ENCODE peak calls at places on chromosomes 7 and 10, in four cellular contexts. One of them, this sample, is unnamed.

GRCh38 chr7:73387221-73387828 is 46.3 kb upstream of the FZD9 start:
- DNase-seq in SK-N-SH: no peak
- DNase-seq in HepG2: no peak
- DNase-seq in K562: no peak
- DNase-seq in this sample: no peak

GRCh38 chr10:4503076-4503475 is 322.9 kb upstream of the AKR1E2 start:
- DNase-seq in K562: no peak
- DNase-seq in SK-N-SH: no peak
- DNase-seq in HepG2: no peak
- DNase-seq in this sample: no peak

GRCh38 chr7:99514050-99514449 is 9.6 kb downstream of the ZKSCAN5 start:
- DNase-seq in K562: no peak
- DNase-seq in SK-N-SH: no peak
- DNase-seq in HepG2: no peak
- DNase-seq in this sample: no peak

GRCh38 chr10:116588995-116589394 is 1.8 kb upstream of the PNLIPRP1 start:
- DNase-seq in HepG2: no peak
- DNase-seq in SK-N-SH: no peak
- DNase-seq in K562: no peak
- DNase-seq in this sample: no peak

GRCh38 chr7:102302025-102302424 is 15.4 kb downstream of the SH2B2 start:
- DNase-seq in HepG2: no peak
- DNase-seq in SK-N-SH: no peak
- DNase-seq in K562: no peak
- DNase-seq in this sample: no peak

GRCh38 chr7:82313269-82313668 is 130.3 kb downstream of the CACNA2D1 start:
- DNase-seq in SK-N-SH: no peak
- DNase-seq in K562: no peak
- DNase-seq in HepG2: no peak
- DNase-seq in this sample: no peak

GRCh38 chr7:76047305-76047810 is 442 bp downstream of the STYXL1 start:
- DNase-seq in HepG2: no peak
- DNase-seq in K562: no peak
- DNase-seq in SK-N-SH: no peak
- DNase-seq in this sample: no peak

GRCh38 chr10:5890519-5890878 is 456 bp downstream of the FBH1 start:
- DNase-seq in K562: no peak
- DNase-seq in SK-N-SH: peak
- DNase-seq in HepG2: peak
- DNase-seq in this sample: no peak

GRCh38 chr10:101695404-101695732 is 398 bp upstream of the FBXW4 start:
- DNase-seq in K562: no peak
- DNase-seq in SK-N-SH: no peak
- DNase-seq in HepG2: no peak
- DNase-seq in this sample: no peak

GRCh38 chr10:7411671-7412481 is 1.0 kb upstream of the SFMBT2 start:
- DNase-seq in SK-N-SH: peak
- DNase-seq in K562: no peak
- DNase-seq in HepG2: no peak
- DNase-seq in this sample: no peak

GRCh38 chr7:45919947-45920542 is 1.0 kb downstream of the IGFBP3 start:
- DNase-seq in SK-N-SH: no peak
- DNase-seq in K562: no peak
- DNase-seq in HepG2: no peak
- DNase-seq in this sample: no peak

GRCh38 chr7:128091106-128091505 is 59.9 kb upstream of the LRRC4 start:
- DNase-seq in HepG2: no peak
- DNase-seq in SK-N-SH: no peak
- DNase-seq in K562: no peak
- DNase-seq in this sample: no peak

GRCh38 chr7:92608380-92609322 is 18.5 kb upstream of the FAM133B start:
- DNase-seq in SK-N-SH: no peak
- DNase-seq in HepG2: no peak
- DNase-seq in K562: peak
- DNase-seq in this sample: no peak

GRCh38 chr7:149196151-149196704 is 882 bp downstream of the ZNF282 start:
- DNase-seq in K562: peak
- DNase-seq in HepG2: no peak
- DNase-seq in SK-N-SH: peak
- DNase-seq in this sample: no peak

GRCh38 chr7:44587843-44588711 is 6.0 kb upstream of the TMED4 start:
- DNase-seq in K562: no peak
- DNase-seq in SK-N-SH: peak
- DNase-seq in HepG2: peak
- DNase-seq in this sample: peak

GRCh38 chr7:388961-389701 is 99.2 kb downstream of the FOXL3 start:
- DNase-seq in K562: no peak
- DNase-seq in HepG2: no peak
- DNase-seq in SK-N-SH: no peak
- DNase-seq in this sample: no peak

GRCh38 chr7:81618400-81619014 is 151.3 kb downstream of the HGF start:
- DNase-seq in K562: no peak
- DNase-seq in HepG2: peak
- DNase-seq in SK-N-SH: no peak
- DNase-seq in this sample: no peak

GRCh38 chr7:140325600-140325999 is 72.7 kb downstream of the SLC37A3 start:
- DNase-seq in K562: no peak
- DNase-seq in SK-N-SH: no peak
- DNase-seq in HepG2: no peak
- DNase-seq in this sample: no peak

GRCh38 chr10:79299397-79300370 is 47.6 kb upstream of the PPIF start:
- DNase-seq in SK-N-SH: no peak
- DNase-seq in K562: no peak
- DNase-seq in HepG2: no peak
- DNase-seq in this sample: no peak

GRCh38 chr10:110212119-110213006 is 5.0 kb downstream of the MXI1 start:
- DNase-seq in SK-N-SH: no peak
- DNase-seq in HepG2: no peak
- DNase-seq in K562: peak
- DNase-seq in this sample: no peak

GRCh38 chr10:133245439-133246235 is 8.0 kb downstream of the VENTX start:
- DNase-seq in HepG2: peak
- DNase-seq in K562: peak
- DNase-seq in SK-N-SH: no peak
- DNase-seq in this sample: no peak

GRCh38 chr10:43781480-43782361 is 133.0 kb upstream of the ZNF32 start:
- DNase-seq in HepG2: peak
- DNase-seq in K562: peak
- DNase-seq in SK-N-SH: peak
- DNase-seq in this sample: peak

GRCh38 chr7:117479480-117480224 is at the start of gene CFTR:
- DNase-seq in HepG2: no peak
- DNase-seq in K562: no peak
- DNase-seq in SK-N-SH: peak
- DNase-seq in this sample: no peak

GRCh38 chr10:28676297-28676967 is 889 bp upstream of the BAMBI start:
- DNase-seq in SK-N-SH: no peak
- DNase-seq in K562: no peak
- DNase-seq in HepG2: no peak
- DNase-seq in this sample: no peak

GRCh38 chr10:69335613-69336012 is 57.3 kb downstream of the HK1 start:
- DNase-seq in HepG2: no peak
- DNase-seq in K562: no peak
- DNase-seq in SK-N-SH: no peak
- DNase-seq in this sample: no peak

GRCh38 chr10:69338547-69339450 is 60.5 kb downstream of the HK1 start:
- DNase-seq in K562: no peak
- DNase-seq in SK-N-SH: peak
- DNase-seq in HepG2: no peak
- DNase-seq in this sample: no peak

GRCh38 chr10:69336952-69337311 is 58.6 kb downstream of the HK1 start:
- DNase-seq in HepG2: no peak
- DNase-seq in SK-N-SH: no peak
- DNase-seq in K562: no peak
- DNase-seq in this sample: no peak

GRCh38 chr10:69338133-69338456 is 59.8 kb downstream of the HK1 start:
- DNase-seq in K562: no peak
- DNase-seq in SK-N-SH: peak
- DNase-seq in HepG2: no peak
- DNase-seq in this sample: no peak

DNA sequence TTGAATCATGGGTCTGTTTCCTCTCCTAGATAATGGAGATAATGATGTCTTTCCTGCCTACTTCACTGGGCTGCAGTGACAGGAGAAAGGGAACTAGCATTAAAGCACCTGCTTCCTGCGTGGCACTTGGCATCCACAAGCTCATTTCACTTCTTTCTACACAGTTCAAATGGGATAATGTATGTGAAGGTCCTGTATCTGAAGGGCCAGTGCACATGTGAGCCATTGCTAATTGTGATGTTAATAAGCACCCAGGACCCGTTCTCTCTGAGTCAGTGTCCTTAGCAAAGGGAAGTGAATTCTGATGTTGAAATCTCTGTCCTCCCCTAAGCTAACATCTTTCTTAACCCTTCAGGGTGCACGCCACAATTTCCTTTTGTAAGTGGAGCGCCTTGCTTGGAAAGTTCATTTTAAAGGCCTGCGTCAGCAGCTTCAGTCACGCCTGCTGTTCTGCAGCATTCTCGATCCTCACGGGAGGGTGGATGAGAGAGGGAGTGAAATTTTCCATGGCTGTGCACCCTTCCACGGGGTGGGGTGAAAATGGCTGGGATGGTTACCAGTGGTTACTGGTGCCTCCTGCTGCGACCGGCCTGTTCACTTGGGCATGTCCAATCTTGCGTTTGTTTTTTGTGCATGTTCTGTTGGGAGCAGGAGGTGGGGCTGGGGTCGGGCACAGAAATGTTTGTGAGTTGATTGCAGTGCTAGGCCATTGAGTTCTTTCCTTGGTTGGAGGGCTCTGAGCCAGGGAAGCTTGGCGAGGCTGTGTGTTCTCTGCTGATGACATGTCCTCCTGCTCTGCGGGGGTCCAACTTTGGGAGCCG is 59.2 kb downstream of the HK1 start:
- DNase-seq in K562: no peak
- DNase-seq in SK-N-SH: peak
- DNase-seq in HepG2: no peak
- DNase-seq in this sample: no peak
- TF ChIP-seq JUND in K562: no peak
- TF ChIP-seq JUND in SK-N-SH: no peak
- TF ChIP-seq JUND in HepG2: no peak
- TF ChIP-seq JUND in this sample: no peak

GRCh38 chr7:2540133-2540532 is 15.2 kb downstream of the BRAT1 start:
- DNase-seq in HepG2: no peak
- DNase-seq in SK-N-SH: no peak
- DNase-seq in K562: no peak
- DNase-seq in this sample: no peak

GRCh38 chr7:2542011-2542923 is 13.1 kb downstream of the BRAT1 start:
- DNase-seq in SK-N-SH: peak
- DNase-seq in K562: no peak
- DNase-seq in HepG2: no peak
- DNase-seq in this sample: no peak

GRCh38 chr7:2540641-2541051 is 14.7 kb downstream of the BRAT1 start:
- DNase-seq in SK-N-SH: peak
- DNase-seq in HepG2: no peak
- DNase-seq in K562: no peak
- DNase-seq in this sample: no peak

GRCh38 chr7:2542924-2543871 is 12.1 kb downstream of the BRAT1 start:
- DNase-seq in SK-N-SH: peak
- DNase-seq in HepG2: no peak
- DNase-seq in K562: no peak
- DNase-seq in this sample: no peak

DNA sequence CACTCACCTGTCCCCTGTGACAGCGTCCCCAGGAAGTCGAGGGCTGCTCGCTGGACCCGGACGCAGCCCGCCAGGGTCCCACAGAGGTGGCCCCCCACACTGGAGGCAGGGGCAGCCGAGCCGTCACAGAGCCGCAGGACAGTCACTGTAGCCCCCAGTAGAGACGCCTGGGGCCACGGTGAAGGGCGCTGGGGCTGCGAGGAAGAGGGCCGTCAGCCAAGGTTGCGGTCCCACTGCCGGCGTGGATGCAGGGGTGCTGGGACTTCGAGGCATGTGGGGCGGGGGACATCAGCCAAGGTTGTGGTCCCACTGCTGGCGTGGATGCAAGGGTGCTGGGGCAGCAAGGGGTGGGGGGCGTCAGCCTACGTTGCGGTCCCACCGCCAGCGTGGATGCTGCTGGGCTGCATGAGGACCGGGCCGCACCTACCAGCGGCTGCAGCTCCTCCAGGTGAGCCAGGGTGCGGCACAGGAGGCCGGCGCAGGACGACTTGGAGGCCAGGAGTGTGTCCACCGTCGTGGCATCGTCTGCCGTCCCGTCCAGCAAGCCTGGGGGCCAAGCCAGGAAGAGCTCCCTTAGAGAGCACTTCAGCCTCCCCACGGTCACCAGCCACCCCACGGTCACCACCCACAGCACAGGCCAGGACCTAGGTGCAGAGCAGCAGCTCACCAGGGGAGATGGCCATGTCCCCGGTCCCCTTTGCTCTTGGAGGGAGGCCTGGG is 13.9 kb downstream of the BRAT1 start:
- DNase-seq in K562: no peak
- DNase-seq in HepG2: no peak
- DNase-seq in SK-N-SH: peak
- DNase-seq in this sample: no peak
- TF ChIP-seq FOXM1 in K562: no peak
- TF ChIP-seq FOXM1 in HepG2: no peak
- TF ChIP-seq FOXM1 in SK-N-SH: no peak
- TF ChIP-seq FOXM1 in this sample: no peak

DNA sequence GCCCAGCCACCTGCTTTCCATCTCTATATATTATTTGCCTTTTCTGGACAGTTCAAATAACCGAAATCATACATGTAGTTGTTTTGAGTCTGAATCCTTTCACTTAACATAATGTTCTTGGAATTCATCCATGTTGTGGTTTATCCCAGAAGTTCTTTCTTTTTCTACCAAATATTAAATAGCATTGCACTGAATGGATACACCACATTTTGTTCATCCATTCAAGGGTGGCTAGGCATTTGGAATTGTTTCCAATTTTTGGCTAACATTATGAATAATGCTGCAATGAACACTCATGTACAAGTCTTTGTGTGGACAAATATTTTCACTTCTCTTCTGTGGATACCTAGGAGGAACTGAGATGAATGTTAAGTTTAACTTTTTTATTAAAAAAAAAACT is 18.0 kb downstream of the DNAJC1 start:
- DNase-seq in SK-N-SH: no peak
- DNase-seq in HepG2: no peak
- DNase-seq in K562: no peak
- DNase-seq in this sample: no peak
- TF ChIP-seq JUND in SK-N-SH: no peak
- TF ChIP-seq JUND in HepG2: no peak
- TF ChIP-seq JUND in K562: no peak
- TF ChIP-seq JUND in this sample: no peak

GRCh38 chr7:111074071-111074771 is 16.7 kb upstream of the LRRN3 start:
- DNase-seq in K562: no peak
- DNase-seq in SK-N-SH: no peak
- DNase-seq in HepG2: no peak
- DNase-seq in this sample: no peak
- TF ChIP-seq FOXM1 in K562: no peak
- TF ChIP-seq FOXM1 in SK-N-SH: no peak
- TF ChIP-seq FOXM1 in HepG2: no peak
- TF ChIP-seq FOXM1 in this sample: no peak